ENCODE peak calls at places on chromosomes 11 and 22, in ten cellular contexts. A, T, L, C, I, J, X, U, W and Q are unnamed samples.

GRCh38 chr22:29315286-29316195 is at the start of gene RASL10A:
- DNase-seq in X (no peak), I (no peak), L (peak), J (no peak), A (peak), C (peak), U (no peak), T (peak), W (no peak), Q (peak)

GRCh38 chr22:37827056-37827455 is 3.9 kb downstream of the GALR3 start:
- DNase-seq in U (no peak), I (no peak), A (no peak), W (no peak), J (no peak), X (no peak), T (peak), C (no peak), L (no peak), Q (no peak)

GRCh38 chr11:134154441-134154840 is 69.3 kb downstream of the NCAPD3 start:
- DNase-seq in A (no peak), T (no peak), X (peak), U (no peak), W (no peak), C (no peak), J (no peak), I (no peak), L (no peak), Q (no peak)

GRCh38 chr11:125496465-125496817 is 376 bp upstream of the FEZ1 start:
- DNase-seq in I (no peak), A (no peak), C (no peak), J (no peak), L (no peak), W (no peak), X (no peak), U (no peak), T (no peak), Q (no peak)

GRCh38 chr11:16034074-16034473 is 322.3 kb downstream of the SOX6 start:
- DNase-seq in C (peak), J (no peak), I (no peak), A (no peak), U (no peak), X (no peak), W (no peak), L (no peak), T (no peak), Q (no peak)

GRCh38 chr11:119339581-119340334 is 925 bp downstream of the C1QTNF5 start:
- DNase-seq in J (no peak), X (peak), I (no peak), C (peak), W (no peak), U (peak), T (peak), L (peak), A (peak), Q (peak)

GRCh38 chr11:47331454-47332302 is 20.8 kb downstream of the MYBPC3 start:
- DNase-seq in L (no peak), C (no peak), I (no peak), A (peak), U (no peak), W (no peak), J (no peak), X (no peak), T (no peak), Q (no peak)

GRCh38 chr11:96708469-96708868 is 318.7 kb downstream of the JRKL start:
- DNase-seq in A (no peak), C (no peak), W (no peak), L (no peak), X (no peak), J (no peak), I (no peak), T (no peak), U (no peak), Q (no peak)

GRCh38 chr11:19393941-19394340 is 153.2 kb upstream of the E2F8 start:
- DNase-seq in L (no peak), U (peak), X (no peak), T (no peak), W (peak), A (no peak), I (no peak), C (no peak), J (no peak), Q (no peak)

GRCh38 chr22:39349967-39350802 is at the start of gene SYNGR1:
- DNase-seq in T (peak), U (no peak), W (no peak), C (no peak), J (no peak), I (no peak), L (peak), X (no peak), A (peak), Q (peak)

GRCh38 chr11:71563401-71563800 is 2.0 kb upstream of the KRTAP5-10 start:
- DNase-seq in L (peak), W (peak), C (peak), I (peak), J (peak), T (no peak), X (no peak), A (no peak), U (peak), Q (peak)
- TF ChIP-seq CTCF in L (peak), W (peak), C (peak), I (peak), J (peak), T (peak), X (no peak), A (no peak), U (peak), Q (peak)

DNA sequence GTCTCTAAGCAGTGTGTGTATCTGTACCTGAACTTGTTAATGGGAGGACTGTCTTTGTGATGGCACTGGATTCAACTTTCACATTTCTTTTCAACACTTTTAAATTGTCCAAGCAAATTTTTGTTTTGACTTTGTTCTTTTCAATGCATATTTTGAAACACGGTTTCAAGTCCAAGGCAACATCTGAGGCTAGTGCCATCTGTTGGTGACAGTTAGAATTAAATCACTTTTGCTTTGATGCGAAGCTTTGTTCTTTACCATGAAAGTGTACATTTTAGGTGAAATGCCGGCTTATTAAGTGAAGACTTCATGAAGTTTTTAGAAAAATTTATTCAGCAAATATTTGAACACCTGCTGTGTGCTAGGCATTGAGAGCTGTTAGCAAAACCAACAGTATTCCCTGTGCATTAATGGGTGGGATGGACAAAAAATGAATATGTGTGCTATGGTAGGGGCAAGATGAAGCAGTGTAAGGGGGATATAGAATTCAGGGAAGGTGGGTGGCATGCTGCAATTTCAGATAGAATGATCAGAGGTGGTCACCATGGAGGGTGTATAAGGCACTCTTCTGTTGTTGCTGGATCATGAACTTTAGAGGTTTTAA is 70.2 kb downstream of the DDX10 start:
- DNase-seq in A (no peak), W (peak), T (no peak), C (peak), L (peak), I (no peak), J (peak), U (peak), X (no peak), Q (no peak)
- TF ChIP-seq CTCF in A (peak), W (peak), T (peak), C (peak), L (peak), I (peak), J (peak), U (peak), X (peak), Q (peak)

DNA sequence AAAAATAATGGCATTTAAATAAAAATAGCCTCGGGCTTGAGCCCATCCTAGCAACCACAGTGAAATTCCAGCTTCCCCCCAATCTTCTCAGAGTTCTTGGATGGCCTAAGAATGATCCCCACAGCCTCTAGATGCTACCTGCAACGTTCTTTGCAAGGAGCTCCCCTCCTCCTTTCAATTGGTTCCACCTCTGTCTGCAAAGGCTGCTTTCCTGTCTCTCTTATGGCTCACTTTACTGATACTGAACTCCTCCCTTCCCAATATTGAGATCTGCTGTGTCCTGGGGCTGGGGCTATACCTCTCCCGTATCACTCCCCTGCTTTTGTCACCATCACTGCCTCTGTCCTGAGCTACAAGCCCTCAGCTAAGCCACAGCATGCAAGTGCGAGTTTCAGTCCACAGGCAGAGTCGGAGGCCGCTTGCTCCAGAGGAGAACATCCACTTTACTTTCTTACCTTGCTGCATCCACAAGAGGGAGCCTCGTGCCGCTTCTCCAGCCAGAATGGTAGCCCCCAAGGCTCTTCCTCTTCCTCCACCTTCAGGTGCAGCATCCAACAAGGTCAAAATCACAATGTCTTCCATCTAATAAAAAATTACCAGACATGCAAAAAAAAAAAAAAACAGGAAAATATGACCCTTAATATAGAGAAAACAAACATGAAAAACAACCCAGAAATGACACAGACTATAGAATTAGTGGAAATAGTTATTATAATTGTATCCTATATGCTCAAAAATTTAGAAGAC is 48.6 kb upstream of the TMEM45B start:
- DNase-seq in J (peak), L (peak), U (peak), C (peak), W (peak), A (no peak), I (no peak), X (no peak), T (no peak), Q (peak)
- TF ChIP-seq CTCF in J (peak), L (peak), U (peak), C (peak), W (peak), A (peak), I (peak), X (peak), T (peak), Q (peak)

GRCh38 chr11:34165786-34166557 is 60.5 kb downstream of the NAT10 start:
- DNase-seq in C (no peak), A (no peak), I (no peak), J (no peak), T (no peak), W (no peak), U (no peak), L (no peak), X (no peak), Q (no peak)
- TF ChIP-seq CTCF in C (no peak), A (no peak), I (no peak), J (no peak), T (no peak), W (no peak), U (no peak), L (no peak), X (no peak), Q (no peak)

GRCh38 chr22:17633998-17634323 is 4.6 kb upstream of the BCL2L13 start:
- DNase-seq in U (no peak), L (no peak), X (no peak), J (no peak), C (no peak), T (no peak), I (no peak), A (no peak), W (no peak), Q (no peak)

GRCh38 chr22:17634696-17635095 is 3.9 kb upstream of the BCL2L13 start:
- DNase-seq in T (no peak), C (no peak), A (no peak), I (no peak), U (no peak), J (no peak), W (no peak), L (no peak), X (no peak), Q (no peak)

GRCh38 chr22:17638182-17638431 is 450 bp upstream of the BCL2L13 start:
- DNase-seq in C (no peak), X (no peak), U (no peak), T (no peak), A (no peak), I (no peak), J (no peak), L (no peak), W (no peak), Q (no peak)

GRCh38 chr22:17637490-17638181 is 921 bp upstream of the BCL2L13 start:
- DNase-seq in J (no peak), C (no peak), X (no peak), U (no peak), W (no peak), A (no peak), I (no peak), T (no peak), L (no peak), Q (no peak)

DNA sequence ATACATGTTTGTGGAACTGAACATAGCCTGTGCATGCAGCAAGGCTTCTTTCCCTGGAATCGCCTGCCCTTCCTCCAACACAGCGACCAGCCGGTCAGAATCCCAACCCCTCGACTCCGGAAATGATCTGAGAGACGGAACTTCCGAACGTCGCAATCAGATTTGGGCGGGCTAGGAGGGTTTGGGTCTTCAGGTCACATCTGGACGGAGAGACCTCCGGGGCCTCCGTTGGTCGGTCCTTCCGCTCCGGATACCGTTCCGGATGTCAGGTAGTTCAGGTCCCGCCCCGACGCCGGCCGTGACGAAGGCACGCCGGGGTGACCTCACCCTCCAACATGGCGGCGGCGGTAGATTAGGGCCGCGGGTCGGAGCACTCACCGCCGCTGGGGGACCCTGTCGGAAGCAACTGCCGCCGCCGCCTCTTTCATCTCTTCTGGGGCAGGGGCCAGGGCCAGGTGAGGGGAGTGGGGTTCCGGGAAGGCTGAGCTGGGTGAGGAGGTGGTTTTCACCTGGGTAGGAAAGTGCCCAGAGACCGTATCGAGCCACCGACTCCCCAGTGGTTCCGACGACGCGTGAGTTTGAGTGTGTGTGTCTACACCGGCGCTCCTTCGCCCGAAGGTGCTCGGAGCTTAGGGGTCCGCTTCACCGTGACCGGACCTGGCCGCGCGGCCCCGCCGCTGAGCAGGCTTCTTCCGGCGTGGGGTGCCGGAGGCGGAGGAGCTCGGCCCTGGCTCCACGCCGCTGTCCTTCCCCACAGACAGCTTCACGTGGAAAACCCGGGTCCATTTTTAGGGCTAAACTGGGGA is at the start of gene BCL2L13:
- DNase-seq in T (peak), I (no peak), C (peak), W (peak), U (peak), X (peak), L (peak), A (peak), J (peak), Q (peak)
- TF ChIP-seq CTCF in T (no peak), I (no peak), C (no peak), W (peak), U (peak), X (no peak), L (no peak), A (no peak), J (no peak), Q (no peak)

GRCh38 chr11:104823638-104824037 is 74.6 kb downstream of the CASP12 start:
- DNase-seq in C (peak), W (no peak), X (no peak), I (no peak), L (no peak), A (no peak), T (no peak), U (no peak), J (no peak), Q (no peak)
- TF ChIP-seq CTCF in C (no peak), W (no peak), X (peak), I (no peak), L (no peak), A (no peak), T (no peak), U (no peak), J (no peak), Q (no peak)

DNA sequence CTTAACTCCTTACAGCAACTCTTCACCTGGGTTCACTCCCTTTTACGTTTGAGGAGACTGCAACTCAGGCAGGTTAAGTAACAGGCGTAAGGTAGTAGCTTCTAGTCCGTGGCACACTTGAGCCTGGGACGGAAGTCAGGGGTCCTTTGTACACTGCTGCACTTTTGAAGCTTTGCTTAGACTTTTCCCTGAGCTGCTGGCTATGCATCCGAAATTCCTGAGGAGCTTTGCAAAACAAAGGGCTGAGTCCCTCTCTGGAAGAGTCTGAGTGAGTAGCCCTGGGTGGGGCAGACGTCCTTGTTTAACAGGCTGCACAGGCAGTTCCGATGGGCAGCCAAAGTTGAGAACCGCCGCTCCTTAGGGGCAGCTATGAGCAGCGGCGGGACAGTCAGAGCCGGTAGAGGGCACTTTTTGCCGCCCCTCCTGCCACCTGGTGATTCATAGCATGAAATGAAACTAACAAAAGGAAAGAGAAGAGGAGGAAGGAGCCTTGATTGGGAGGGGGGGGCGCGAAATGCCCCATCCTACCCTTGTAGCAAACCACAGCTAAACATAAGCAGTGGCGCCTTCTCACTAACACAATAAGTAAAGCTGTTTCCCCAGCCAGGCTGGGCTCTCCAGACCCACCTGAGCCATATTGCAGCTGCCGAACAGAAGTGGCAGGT is 1.4 kb downstream of the TMEM109 start:
- DNase-seq in U (peak), I (no peak), L (peak), C (peak), W (peak), A (peak), X (no peak), J (peak), T (peak), Q (peak)
- TF ChIP-seq CTCF in U (peak), I (peak), L (peak), C (peak), W (peak), A (peak), X (peak), J (peak), T (no peak), Q (no peak)

GRCh38 chr22:30557243-30557642 is 10.7 kb upstream of the SEC14L6 start:
- DNase-seq in X (no peak), I (no peak), J (no peak), U (no peak), T (no peak), C (no peak), L (no peak), A (no peak), W (no peak), Q (no peak)
- TF ChIP-seq CTCF in X (no peak), I (no peak), J (peak), U (no peak), T (no peak), C (no peak), L (no peak), A (no peak), W (no peak), Q (no peak)

DNA sequence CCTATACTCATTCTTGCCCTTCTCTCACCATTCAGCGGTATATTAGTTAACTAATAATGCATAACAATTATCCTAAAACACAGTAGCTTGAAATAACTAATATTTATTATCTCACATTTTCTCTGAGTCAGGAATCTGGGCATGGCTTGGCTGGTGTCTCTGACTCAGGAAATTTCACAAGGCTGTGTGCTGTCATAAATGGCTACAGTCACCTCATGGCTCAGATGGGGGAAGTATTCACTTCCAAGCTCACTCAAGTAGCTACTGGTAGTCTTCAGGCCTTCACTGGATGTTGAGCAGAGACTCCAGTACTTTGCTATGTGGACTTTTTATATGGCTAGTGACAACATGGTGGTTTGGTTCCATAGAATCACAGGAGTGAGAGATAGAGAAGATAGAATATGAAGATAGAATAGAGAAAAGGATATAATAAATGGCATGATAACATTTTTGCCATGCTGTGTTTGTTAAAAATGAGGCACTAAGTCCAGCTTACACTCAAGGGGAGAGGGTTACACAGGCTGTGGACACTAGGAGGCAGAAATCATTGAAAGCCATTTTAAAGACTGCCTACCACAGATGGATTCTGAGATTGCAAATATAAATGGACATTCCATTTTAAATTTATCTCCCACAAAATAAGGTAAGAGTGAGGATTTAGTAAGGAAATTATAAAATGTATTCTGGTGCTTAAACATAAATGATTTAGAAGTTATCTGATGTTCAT is 997.8 kb upstream of the CHORDC1 start:
- DNase-seq in J (no peak), I (no peak), X (no peak), C (no peak), W (peak), U (peak), A (no peak), T (no peak), L (no peak), Q (no peak)
- TF ChIP-seq CTCF in J (no peak), I (no peak), X (no peak), C (no peak), W (no peak), U (no peak), A (no peak), T (no peak), L (no peak), Q (no peak)